ENCODE peak calls at places on chromosome 13, in eight cellular contexts. R is upper lobe of right lung; J is activated gamma-delta T cell treated with Interleukin-2 at 50 U/mL for 16 hours; P is naive thymus-derived CD4-positive, alpha-beta T cell; Y is psoas muscle; A is midbrain; S is A549; V is AG09309. K is an unnamed sample.

GRCh38 chr13:106398289-106398688 is 137.2 kb downstream of the EFNB2 start:
- DNase-seq in A (no peak), P (no peak), S (no peak), Y (no peak), J (no peak), V (no peak), R (no peak), K (no peak)

GRCh38 chr13:109529964-109530363 is 256.4 kb downstream of the IRS2 start:
- DNase-seq in A (no peak), R (no peak), Y (no peak), V (no peak), P (no peak), J (no peak), S (no peak), K (no peak)

GRCh38 chr13:36108342-36108741 is 22.8 kb downstream of the DCLK1 start:
- DNase-seq in R (no peak), J (no peak), V (no peak), S (no peak), Y (no peak), P (no peak), A (no peak), K (no peak)

GRCh38 chr13:23902975-23903905 is 5.9 kb upstream of the C1QTNF9B start:
- DNase-seq in V (no peak), A (no peak), S (no peak), Y (no peak), R (peak), P (no peak), J (no peak), K (no peak)

GRCh38 chr13:60018536-60018935 is 145.2 kb downstream of the DIAPH3 start:
- DNase-seq in Y (no peak), S (no peak), R (no peak), P (no peak), V (no peak), A (no peak), J (no peak), K (no peak)

GRCh38 chr13:49821216-49821820 is 28.8 kb upstream of the KPNA3 start:
- DNase-seq in J (no peak), A (no peak), R (no peak), Y (no peak), V (no peak), P (no peak), S (peak), K (no peak)

GRCh38 chr13:59176775-59177174 is 987.0 kb downstream of the DIAPH3 start:
- DNase-seq in S (peak), Y (no peak), A (no peak), P (no peak), R (no peak), J (no peak), V (no peak), K (no peak)

GRCh38 chr13:36764957-36765356 is 54.1 kb upstream of the RFXAP start:
- DNase-seq in Y (no peak), V (no peak), J (no peak), R (no peak), S (no peak), A (no peak), P (no peak), K (no peak)

GRCh38 chr13:34647379-34647778 is 294.7 kb upstream of the NBEA start:
- DNase-seq in P (no peak), Y (no peak), S (peak), A (no peak), R (no peak), J (no peak), V (no peak), K (no peak)

GRCh38 chr13:76828316-76828741 is 57.9 kb downstream of the KCTD12 start:
- DNase-seq in J (no peak), P (no peak), A (no peak), Y (no peak), S (no peak), R (no peak), V (no peak), K (no peak)

GRCh38 chr13:58437436-58437835 is 805.9 kb downstream of the PCDH17 start:
- DNase-seq in J (no peak), A (no peak), V (no peak), S (no peak), R (no peak), Y (no peak), P (no peak), K (no peak)

GRCh38 chr13:20193142-20193923 is 595 bp upstream of the GJB2 start:
- DNase-seq in V (no peak), J (no peak), R (no peak), A (no peak), S (no peak), P (no peak), Y (no peak), K (no peak)

GRCh38 chr13:98476106-98476505 is 100.8 kb downstream of the STK24 start:
- DNase-seq in J (peak), Y (no peak), R (no peak), P (no peak), S (no peak), A (no peak), V (no peak), K (no peak)

GRCh38 chr13:51714663-51715168 is 89.2 kb downstream of the DHRS12 start:
- DNase-seq in P (no peak), A (no peak), R (no peak), J (no peak), Y (no peak), V (no peak), S (peak), K (no peak)

GRCh38 chr13:111662895-111663294 is 342.5 kb downstream of the TEX29 start:
- DNase-seq in P (no peak), V (no peak), A (no peak), J (no peak), S (no peak), R (no peak), Y (no peak), K (no peak)

GRCh38 chr13:48156466-48156865 is 61.6 kb upstream of the MED4 start:
- DNase-seq in J (peak), P (peak), V (no peak), A (no peak), S (no peak), Y (no peak), R (no peak), K (peak)

GRCh38 chr13:44244288-44244687 is 129.3 kb upstream of the SERP2 start:
- DNase-seq in A (peak), V (peak), J (no peak), R (no peak), S (no peak), P (no peak), Y (no peak), K (peak)

GRCh38 chr13:105139048-105139379 is 1396.4 kb downstream of the EFNB2 start:
- DNase-seq in P (no peak), Y (no peak), V (no peak), R (no peak), A (no peak), J (no peak), S (no peak), K (no peak)

GRCh38 chr13:79775830-79776229 is 294.9 kb downstream of the NDFIP2 start:
- DNase-seq in A (peak), Y (no peak), R (no peak), P (no peak), S (peak), V (peak), J (no peak), K (peak)

GRCh38 chr13:67299072-67299635 is 69.0 kb upstream of the PCDH9 start:
- DNase-seq in R (no peak), S (peak), V (peak), J (no peak), A (no peak), P (no peak), Y (no peak), K (no peak)

GRCh38 chr13:43304945-43305344 is 281.6 kb downstream of the DNAJC15 start:
- DNase-seq in Y (no peak), J (no peak), P (no peak), R (no peak), A (peak), S (peak), V (no peak), K (no peak)

GRCh38 chr13:74229242-74229641 is 95.0 kb upstream of the KLF12 start:
- DNase-seq in S (no peak), A (no peak), Y (no peak), P (no peak), J (no peak), R (no peak), V (no peak), K (no peak)

GRCh38 chr13:45406421-45406820 is 11.8 kb downstream of the SLC25A30 start:
- DNase-seq in S (no peak), J (no peak), V (no peak), R (no peak), Y (no peak), A (no peak), P (no peak), K (no peak)

GRCh38 chr13:36681894-36682624 is 8.2 kb downstream of the SERTM1 start:
- DNase-seq in V (no peak), R (no peak), J (no peak), S (no peak), A (no peak), P (no peak), Y (no peak), K (no peak)

GRCh38 chr13:32063622-32064233 is 32.2 kb downstream of the FRY start:
- DNase-seq in A (no peak), Y (no peak), S (no peak), J (no peak), V (no peak), R (no peak), P (no peak), K (no peak)

GRCh38 chr13:78194904-78195639 is 276.4 kb upstream of the EDNRB start:
- DNase-seq in V (no peak), J (no peak), S (no peak), A (no peak), Y (no peak), R (no peak), P (no peak), K (no peak)

GRCh38 chr13:70613295-70613694 is 505.0 kb upstream of the KLHL1 start:
- DNase-seq in J (no peak), V (no peak), R (no peak), Y (no peak), S (no peak), P (no peak), A (no peak), K (no peak)

GRCh38 chr13:99373436-99373835 is 66.2 kb upstream of the GPR183 start:
- DNase-seq in J (no peak), Y (no peak), P (no peak), R (no peak), S (no peak), V (no peak), A (no peak), K (no peak)

GRCh38 chr13:35957174-35957867 is 173.9 kb downstream of the DCLK1 start:
- DNase-seq in S (no peak), A (no peak), R (no peak), J (no peak), Y (no peak), P (no peak), V (peak), K (no peak)

GRCh38 chr13:82933986-82934385 is 948.3 kb downstream of the SLITRK1 start:
- DNase-seq in A (no peak), R (no peak), V (no peak), Y (no peak), S (no peak), P (no peak), J (no peak), K (no peak)

GRCh38 chr13:50090211-50090610 is 75.0 kb downstream of the KCNRG start:
- DNase-seq in J (no peak), Y (no peak), V (no peak), A (no peak), S (no peak), R (no peak), P (no peak), K (no peak)

GRCh38 chr13:76879876-76880270 is 6.3 kb downstream of the KCTD12 start:
- DNase-seq in S (no peak), V (no peak), Y (no peak), J (no peak), A (no peak), P (no peak), R (no peak), K (no peak)

GRCh38 chr13:22375151-22375550 is 704.3 kb downstream of the FGF9 start:
- DNase-seq in A (no peak), P (no peak), S (no peak), R (no peak), V (no peak), J (no peak), Y (no peak), K (no peak)

GRCh38 chr13:108102771-108103170 is 112.6 kb downstream of the LIG4 start:
- DNase-seq in J (no peak), R (no peak), P (no peak), S (no peak), A (no peak), V (no peak), Y (no peak), K (no peak)

GRCh38 chr13:38687246-38688229 is 661 bp downstream of the FREM2 start:
- DNase-seq in S (peak), R (peak), A (no peak), J (no peak), P (no peak), Y (no peak), V (no peak), K (no peak)

GRCh38 chr13:70623260-70623659 is 515.0 kb upstream of the KLHL1 start:
- DNase-seq in A (no peak), Y (no peak), P (no peak), S (no peak), J (no peak), R (no peak), V (no peak), K (no peak)

GRCh38 chr13:40624338-40624737 is 42.1 kb downstream of the FOXO1 start:
- DNase-seq in Y (peak), R (no peak), V (peak), A (no peak), S (no peak), P (no peak), J (no peak), K (no peak)

GRCh38 chr13:93244141-93244917 is 17.7 kb downstream of the GPC6 start:
- DNase-seq in A (no peak), Y (no peak), P (no peak), V (no peak), R (no peak), S (no peak), J (no peak), K (no peak)